ENCODE peak calls at places on chromosomes 4 and X, in six cellular contexts. T is tibial artery; A is mesendoderm; K is CD8-positive, alpha-beta memory T cell; C is H1; E is lung. G is an unnamed sample. For H3K36me3, the result is how much of the 10 kb centered on the place peaks cover.

GRCh38 chrX:140817943-140818342 is 108.4 kb downstream of the LINC00632 start:
- DNase-seq in K (no peak), C (no peak), A (peak), T (no peak), E (no peak), G (no peak)

GRCh38 chrX:152886716-152887115 is 11.2 kb upstream of the ZNF185 start:
- DNase-seq in T (no peak), E (no peak), A (no peak), C (no peak), K (no peak), G (no peak)

GRCh38 chr4:77921701-77922100 is 59.1 kb downstream of the MRPL1 start:
- DNase-seq in E (no peak), T (no peak), K (no peak), C (no peak), A (no peak), G (no peak)

GRCh38 chrX:120840826-120841225 is 34.8 kb downstream of the CT47B1 start:
- DNase-seq in C (no peak), T (no peak), K (no peak), A (no peak), E (no peak), G (no peak)

GRCh38 chrX:150508461-150509367 is 59.7 kb upstream of the MTM1 start:
- DNase-seq in A (peak), K (no peak), C (no peak), E (peak), T (peak), G (no peak)

GRCh38 chr4:152500798-152501434 is 35.0 kb downstream of the FBXW7 start:
- DNase-seq in T (no peak), K (peak), A (peak), C (no peak), E (peak), G (peak)

GRCh38 chr4:68184923-68185322 is 55.3 kb upstream of the TMPRSS11F start:
- DNase-seq in C (no peak), A (no peak), E (no peak), K (no peak), T (no peak), G (no peak)

GRCh38 chr4:78058591-78059523 is 1.7 kb downstream of the FRAS1 start:
- DNase-seq in C (peak), E (peak), K (no peak), A (peak), T (peak), G (peak)

GRCh38 chr4:133537882-133538281 is 388.8 kb downstream of the PCDH10 start:
- DNase-seq in A (no peak), C (no peak), T (no peak), K (no peak), E (no peak), G (no peak)

GRCh38 chrX:31350808-31351074 is 278.9 kb upstream of the FTHL17 start:
- DNase-seq in T (no peak), E (no peak), A (no peak), K (no peak), C (no peak), G (no peak)

GRCh38 chr4:106868381-106869035 is 167.6 kb downstream of the DKK2 start:
- DNase-seq in C (no peak), K (no peak), E (no peak), A (no peak), T (no peak), G (no peak)

GRCh38 chrX:74924449-74925209 is 623 bp downstream of the NEXMIF start:
- DNase-seq in C (peak), K (no peak), A (peak), T (peak), E (peak), G (peak)

GRCh38 chr4:182085051-182085480 is 158.1 kb upstream of the TENM3 start:
- DNase-seq in E (no peak), T (no peak), K (no peak), C (peak), A (peak), G (no peak)
- H3K4me3 ChIP-seq in E (no peak), T (no peak), K (no peak), C (no peak), A (no peak), G (no peak)

GRCh38 chr4:5691491-5692132 is 16.7 kb downstream of the EVC2 start:
- DNase-seq in A (no peak), K (no peak), T (no peak), C (no peak), E (no peak), G (peak)
- H3K36me3 ChIP-seq in A (under half), K (under half), T (half or more), C (under half), E (under half), G (under half)

GRCh38 chr4:47531241-47531953 is 46.3 kb downstream of the ATP10D start:
- DNase-seq in K (peak), C (no peak), A (peak), T (no peak), E (no peak), G (no peak)
- H3K27ac ChIP-seq in K (no peak), C (no peak), A (no peak), T (peak), E (peak), G (no peak)

GRCh38 chrX:19886888-19887531 is 390 bp downstream of the SH3KBP1 start:
- DNase-seq in E (no peak), T (peak), K (peak), A (no peak), C (peak), G (peak)

GRCh38 chrX:19888419-19888879 is 1.0 kb upstream of the SH3KBP1 start:
- DNase-seq in E (no peak), T (no peak), C (no peak), A (peak), K (peak), G (peak)

GRCh38 chrX:19883878-19884277 is 3.5 kb downstream of the SH3KBP1 start:
- DNase-seq in A (no peak), E (no peak), C (no peak), T (no peak), K (peak), G (no peak)

GRCh38 chrX:19886375-19886774 is 1.0 kb downstream of the SH3KBP1 start:
- DNase-seq in E (no peak), T (no peak), C (no peak), A (no peak), K (no peak), G (peak)

GRCh38 chrX:19885732-19886131 is 1.7 kb downstream of the SH3KBP1 start:
- DNase-seq in E (no peak), C (no peak), A (no peak), T (no peak), K (no peak), G (no peak)
- H3K4me3 ChIP-seq in E (no peak), C (no peak), A (no peak), T (no peak), K (no peak), G (no peak)

GRCh38 chr4:184756399-184756798 is 22.5 kb upstream of the CENPU start:
- DNase-seq in A (no peak), E (no peak), C (no peak), T (no peak), K (no peak), G (no peak)

GRCh38 chr4:184750926-184751584 is 17.2 kb upstream of the CENPU start:
- DNase-seq in K (no peak), A (no peak), T (no peak), E (no peak), C (no peak), G (no peak)

GRCh38 chr4:184755278-184755677 is 21.4 kb upstream of the CENPU start:
- DNase-seq in K (no peak), E (no peak), A (no peak), T (no peak), C (no peak), G (no peak)

GRCh38 chr4:184751585-184751956 is 17.7 kb upstream of the CENPU start:
- DNase-seq in A (no peak), E (no peak), C (no peak), K (no peak), T (no peak), G (no peak)

GRCh38 chr4:184752496-184753275 is 18.8 kb upstream of the CENPU start:
- DNase-seq in E (no peak), T (no peak), C (no peak), K (no peak), A (no peak), G (no peak)
- H3K36me3 ChIP-seq in E (under half), T (under half), C (under half), K (under half), A (under half), G (under half)

GRCh38 chrX:55451125-55451524 is 802 bp upstream of the MAGEH1 start:
- DNase-seq in A (no peak), C (no peak), K (no peak), T (no peak), E (no peak), G (no peak)
- H3K27ac ChIP-seq in A (no peak), C (no peak), K (no peak), T (peak), E (peak), G (no peak)

GRCh38 chr4:125317526-125317880 is 2.7 kb downstream of the FAT4 start:
- DNase-seq in T (no peak), A (peak), C (no peak), K (no peak), E (no peak), G (peak)
- H3K4me3 ChIP-seq in T (peak), A (peak), C (peak), K (no peak), E (peak), G (peak)

GRCh38 chr4:183287677-183288076 is 32.4 kb downstream of the CLDN22 start:
- DNase-seq in T (no peak), K (no peak), A (no peak), E (no peak), C (no peak), G (no peak)
- H3K36me3 ChIP-seq in T (half or more), K (under half), A (under half), E (under half), C (half or more), G (under half)

GRCh38 chrX:23779025-23779424 is 3.9 kb upstream of the SAT1 start:
- DNase-seq in T (no peak), K (no peak), C (no peak), A (no peak), E (no peak), G (no peak)
- H3K27ac ChIP-seq in T (no peak), K (no peak), C (no peak), A (no peak), E (no peak), G (no peak)